ENCODE peak calls at places on chromosomes 3 and 15, in eight cellular contexts. One of them, this sample, is unnamed.

GRCh38 chr3:134974621-134975020 is 179.6 kb downstream of the EPHB1 start:
- DNase-seq in SW480: no peak
- DNase-seq in activated CD8-positive, alpha-beta memory T cell treated with anti-CD3 and anti-CD28 coated beads, Interleukin-2, amount 10 ng/mL, durations not matched to agents 7 days and 5 days: no peak
- DNase-seq in Caki2: no peak
- DNase-seq in adrenal gland: no peak
- DNase-seq in B cell: no peak
- DNase-seq in stomach: no peak
- DNase-seq in T-cell: no peak
- DNase-seq in this sample: no peak

GRCh38 chr15:36373549-36373948 is 205.9 kb upstream of the CDIN1 start:
- DNase-seq in SW480: no peak
- DNase-seq in activated CD8-positive, alpha-beta memory T cell treated with anti-CD3 and anti-CD28 coated beads, Interleukin-2, amount 10 ng/mL, durations not matched to agents 7 days and 5 days: no peak
- DNase-seq in Caki2: peak
- DNase-seq in adrenal gland: no peak
- DNase-seq in B cell: no peak
- DNase-seq in stomach: no peak
- DNase-seq in T-cell: no peak
- DNase-seq in this sample: no peak

GRCh38 chr3:100492059-100492809 is at the start of gene TMEM45A:
- DNase-seq in SW480: peak
- DNase-seq in activated CD8-positive, alpha-beta memory T cell treated with anti-CD3 and anti-CD28 coated beads, Interleukin-2, amount 10 ng/mL, durations not matched to agents 7 days and 5 days: peak
- DNase-seq in Caki2: peak
- DNase-seq in adrenal gland: peak
- DNase-seq in B cell: peak
- DNase-seq in stomach: peak
- DNase-seq in T-cell: peak
- DNase-seq in this sample: peak

GRCh38 chr3:49018707-49019006 is 277 bp upstream of the DALRD3 start:
- DNase-seq in SW480: no peak
- DNase-seq in activated CD8-positive, alpha-beta memory T cell treated with anti-CD3 and anti-CD28 coated beads, Interleukin-2, amount 10 ng/mL, durations not matched to agents 7 days and 5 days: no peak
- DNase-seq in Caki2: no peak
- DNase-seq in adrenal gland: no peak
- DNase-seq in B cell: no peak
- DNase-seq in stomach: no peak
- DNase-seq in T-cell: no peak
- DNase-seq in this sample: no peak

GRCh38 chr3:197186887-197187588 is 111.4 kb downstream of the DLG1 start:
- DNase-seq in SW480: peak
- DNase-seq in activated CD8-positive, alpha-beta memory T cell treated with anti-CD3 and anti-CD28 coated beads, Interleukin-2, amount 10 ng/mL, durations not matched to agents 7 days and 5 days: no peak
- DNase-seq in Caki2: peak
- DNase-seq in adrenal gland: no peak
- DNase-seq in B cell: peak
- DNase-seq in stomach: no peak
- DNase-seq in T-cell: peak
- DNase-seq in this sample: peak

GRCh38 chr3:76107935-76108570 is 322.7 kb upstream of the ZNF717 start:
- DNase-seq in SW480: peak
- DNase-seq in activated CD8-positive, alpha-beta memory T cell treated with anti-CD3 and anti-CD28 coated beads, Interleukin-2, amount 10 ng/mL, durations not matched to agents 7 days and 5 days: no peak
- DNase-seq in Caki2: peak
- DNase-seq in adrenal gland: no peak
- DNase-seq in B cell: no peak
- DNase-seq in stomach: no peak
- DNase-seq in T-cell: no peak
- DNase-seq in this sample: no peak

GRCh38 chr15:93846148-93846547 is 385.2 kb upstream of the MCTP2 start:
- DNase-seq in SW480: no peak
- DNase-seq in activated CD8-positive, alpha-beta memory T cell treated with anti-CD3 and anti-CD28 coated beads, Interleukin-2, amount 10 ng/mL, durations not matched to agents 7 days and 5 days: no peak
- DNase-seq in Caki2: no peak
- DNase-seq in adrenal gland: no peak
- DNase-seq in B cell: no peak
- DNase-seq in stomach: no peak
- DNase-seq in T-cell: no peak
- DNase-seq in this sample: no peak

GRCh38 chr3:139423232-139423631 is 33.8 kb upstream of the COPB2 start:
- DNase-seq in SW480: no peak
- DNase-seq in activated CD8-positive, alpha-beta memory T cell treated with anti-CD3 and anti-CD28 coated beads, Interleukin-2, amount 10 ng/mL, durations not matched to agents 7 days and 5 days: no peak
- DNase-seq in Caki2: no peak
- DNase-seq in adrenal gland: no peak
- DNase-seq in B cell: no peak
- DNase-seq in stomach: no peak
- DNase-seq in T-cell: no peak
- DNase-seq in this sample: no peak

GRCh38 chr15:34039506-34040123 is 611 bp upstream of the AVEN start:
- DNase-seq in SW480: peak
- DNase-seq in activated CD8-positive, alpha-beta memory T cell treated with anti-CD3 and anti-CD28 coated beads, Interleukin-2, amount 10 ng/mL, durations not matched to agents 7 days and 5 days: peak
- DNase-seq in Caki2: no peak
- DNase-seq in adrenal gland: no peak
- DNase-seq in B cell: peak
- DNase-seq in stomach: no peak
- DNase-seq in T-cell: no peak
- DNase-seq in this sample: peak

GRCh38 chr3:133874344-133874743 is 21.3 kb downstream of the RAB6B start:
- DNase-seq in SW480: no peak
- DNase-seq in activated CD8-positive, alpha-beta memory T cell treated with anti-CD3 and anti-CD28 coated beads, Interleukin-2, amount 10 ng/mL, durations not matched to agents 7 days and 5 days: no peak
- DNase-seq in Caki2: no peak
- DNase-seq in adrenal gland: no peak
- DNase-seq in B cell: no peak
- DNase-seq in stomach: no peak
- DNase-seq in T-cell: no peak
- DNase-seq in this sample: no peak

GRCh38 chr15:47066386-47066785 is 650.9 kb upstream of the SEMA6D start:
- DNase-seq in SW480: no peak
- DNase-seq in activated CD8-positive, alpha-beta memory T cell treated with anti-CD3 and anti-CD28 coated beads, Interleukin-2, amount 10 ng/mL, durations not matched to agents 7 days and 5 days: no peak
- DNase-seq in Caki2: no peak
- DNase-seq in adrenal gland: no peak
- DNase-seq in B cell: no peak
- DNase-seq in stomach: no peak
- DNase-seq in T-cell: no peak
- DNase-seq in this sample: no peak

GRCh38 chr15:101543026-101543390 is 53.5 kb upstream of the PCSK6 start:
- DNase-seq in SW480: no peak
- DNase-seq in activated CD8-positive, alpha-beta memory T cell treated with anti-CD3 and anti-CD28 coated beads, Interleukin-2, amount 10 ng/mL, durations not matched to agents 7 days and 5 days: no peak
- DNase-seq in Caki2: no peak
- DNase-seq in adrenal gland: no peak
- DNase-seq in B cell: no peak
- DNase-seq in stomach: no peak
- DNase-seq in T-cell: no peak
- DNase-seq in this sample: no peak

GRCh38 chr3:54968546-54969172 is 40.8 kb upstream of the LRTM1 start:
- DNase-seq in SW480: no peak
- DNase-seq in activated CD8-positive, alpha-beta memory T cell treated with anti-CD3 and anti-CD28 coated beads, Interleukin-2, amount 10 ng/mL, durations not matched to agents 7 days and 5 days: no peak
- DNase-seq in Caki2: no peak
- DNase-seq in adrenal gland: no peak
- DNase-seq in B cell: no peak
- DNase-seq in stomach: no peak
- DNase-seq in T-cell: no peak
- DNase-seq in this sample: no peak

GRCh38 chr3:40584625-40585189 is 59.9 kb downstream of the ZNF621 start:
- DNase-seq in SW480: peak
- DNase-seq in activated CD8-positive, alpha-beta memory T cell treated with anti-CD3 and anti-CD28 coated beads, Interleukin-2, amount 10 ng/mL, durations not matched to agents 7 days and 5 days: peak
- DNase-seq in Caki2: peak
- DNase-seq in adrenal gland: peak
- DNase-seq in B cell: peak
- DNase-seq in stomach: peak
- DNase-seq in T-cell: peak
- DNase-seq in this sample: peak

GRCh38 chr3:46950661-46951241 is 25.8 kb downstream of the CCDC12 start:
- DNase-seq in SW480: no peak
- DNase-seq in activated CD8-positive, alpha-beta memory T cell treated with anti-CD3 and anti-CD28 coated beads, Interleukin-2, amount 10 ng/mL, durations not matched to agents 7 days and 5 days: no peak
- DNase-seq in Caki2: no peak
- DNase-seq in adrenal gland: no peak
- DNase-seq in B cell: no peak
- DNase-seq in stomach: no peak
- DNase-seq in T-cell: no peak
- DNase-seq in this sample: no peak